ENCODE peak calls at places on chromosomes 11 and 22, in ten cellular contexts. One of them, this sample, is unnamed.

GRCh38 chr11:129950319-129951034 is 52.2 kb downstream of the PRDM10 start:
- DNase-seq in Peyer's patch: no peak
- DNase-seq in body of pancreas: peak; percentile 28
- DNase-seq in HCT116: no peak
- DNase-seq in prostate gland: peak; percentile 45
- DNase-seq in ovary: peak; percentile 40
- DNase-seq in sigmoid colon: peak; percentile 77
- DNase-seq in IMR-90: peak; percentile 65
- DNase-seq in spleen: no peak
- DNase-seq in stomach: no peak
- DNase-seq in this sample: peak; percentile 24

GRCh38 chr22:35582218-35582860 is 34.8 kb downstream of the MB start:
- DNase-seq in HCT116: no peak
- DNase-seq in body of pancreas: no peak
- DNase-seq in Peyer's patch: no peak
- DNase-seq in spleen: no peak
- DNase-seq in stomach: no peak
- DNase-seq in ovary: no peak
- DNase-seq in prostate gland: no peak
- DNase-seq in IMR-90: peak; percentile 68
- DNase-seq in sigmoid colon: no peak
- DNase-seq in this sample: no peak

GRCh38 chr22:50445071-50445879 is 29.6 kb downstream of the SBF1 start:
- DNase-seq in IMR-90: no peak
- DNase-seq in stomach: peak; percentile 56
- DNase-seq in sigmoid colon: no peak
- DNase-seq in prostate gland: no peak
- DNase-seq in ovary: no peak
- DNase-seq in body of pancreas: no peak
- DNase-seq in Peyer's patch: no peak
- DNase-seq in spleen: no peak
- DNase-seq in HCT116: no peak
- DNase-seq in this sample: no peak

GRCh38 chr11:8036002-8036802 is 44.8 kb upstream of the TUB start:
- DNase-seq in IMR-90: no peak
- DNase-seq in body of pancreas: no peak
- DNase-seq in ovary: peak; percentile 38
- DNase-seq in spleen: peak; percentile 21
- DNase-seq in HCT116: no peak
- DNase-seq in Peyer's patch: no peak
- DNase-seq in stomach: peak; percentile 7
- DNase-seq in sigmoid colon: no peak
- DNase-seq in prostate gland: no peak
- DNase-seq in this sample: no peak

GRCh38 chr11:129865701-129866100 is 29.7 kb downstream of the NFRKB start:
- DNase-seq in body of pancreas: no peak
- DNase-seq in HCT116: no peak
- DNase-seq in IMR-90: no peak
- DNase-seq in stomach: no peak
- DNase-seq in ovary: no peak
- DNase-seq in spleen: no peak
- DNase-seq in Peyer's patch: no peak
- DNase-seq in sigmoid colon: no peak
- DNase-seq in prostate gland: no peak
- DNase-seq in this sample: no peak

GRCh38 chr22:29458551-29458950 is 20.2 kb downstream of the RFPL1 start:
- DNase-seq in stomach: no peak
- DNase-seq in HCT116: no peak
- DNase-seq in Peyer's patch: no peak
- DNase-seq in IMR-90: no peak
- DNase-seq in body of pancreas: no peak
- DNase-seq in sigmoid colon: no peak
- DNase-seq in spleen: no peak
- DNase-seq in ovary: no peak
- DNase-seq in prostate gland: no peak
- DNase-seq in this sample: no peak

GRCh38 chr11:48044577-48044976 is 64.2 kb downstream of the PTPRJ start:
- DNase-seq in ovary: no peak
- DNase-seq in sigmoid colon: no peak
- DNase-seq in IMR-90: no peak
- DNase-seq in prostate gland: no peak
- DNase-seq in spleen: peak; percentile 80
- DNase-seq in Peyer's patch: no peak
- DNase-seq in body of pancreas: no peak
- DNase-seq in HCT116: no peak
- DNase-seq in stomach: no peak
- DNase-seq in this sample: no peak

GRCh38 chr22:18082467-18082866 is 4.7 kb downstream of the PEX26 start:
- DNase-seq in stomach: no peak
- DNase-seq in body of pancreas: no peak
- DNase-seq in ovary: no peak
- DNase-seq in prostate gland: no peak
- DNase-seq in Peyer's patch: no peak
- DNase-seq in HCT116: no peak
- DNase-seq in IMR-90: no peak
- DNase-seq in sigmoid colon: no peak
- DNase-seq in spleen: no peak
- DNase-seq in this sample: no peak

GRCh38 chr22:24140357-24140756 is 40.9 kb upstream of the SUSD2 start:
- DNase-seq in IMR-90: peak; percentile 40
- DNase-seq in prostate gland: no peak
- DNase-seq in Peyer's patch: no peak
- DNase-seq in body of pancreas: no peak
- DNase-seq in HCT116: no peak
- DNase-seq in spleen: no peak
- DNase-seq in sigmoid colon: no peak
- DNase-seq in ovary: no peak
- DNase-seq in stomach: no peak
- DNase-seq in this sample: peak; percentile 54

GRCh38 chr22:28896611-28897010 is 13.2 kb downstream of the ZNRF3 start:
- DNase-seq in Peyer's patch: no peak
- DNase-seq in sigmoid colon: no peak
- DNase-seq in spleen: no peak
- DNase-seq in HCT116: no peak
- DNase-seq in prostate gland: no peak
- DNase-seq in ovary: no peak
- DNase-seq in stomach: no peak
- DNase-seq in IMR-90: no peak
- DNase-seq in body of pancreas: no peak
- DNase-seq in this sample: no peak

GRCh38 chr22:25027959-25028840 is 75.7 kb downstream of the KIAA1671 start:
- DNase-seq in sigmoid colon: no peak
- DNase-seq in prostate gland: no peak
- DNase-seq in IMR-90: no peak
- DNase-seq in HCT116: no peak
- DNase-seq in Peyer's patch: peak; percentile 66
- DNase-seq in body of pancreas: no peak
- DNase-seq in ovary: peak; percentile 63
- DNase-seq in spleen: no peak
- DNase-seq in stomach: no peak
- DNase-seq in this sample: peak; percentile 20

GRCh38 chr22:29393019-29393608 is 4.7 kb upstream of the AP1B1 start:
- DNase-seq in spleen: no peak
- DNase-seq in body of pancreas: no peak
- DNase-seq in ovary: no peak
- DNase-seq in Peyer's patch: no peak
- DNase-seq in HCT116: no peak
- DNase-seq in stomach: no peak
- DNase-seq in IMR-90: no peak
- DNase-seq in prostate gland: no peak
- DNase-seq in sigmoid colon: no peak
- DNase-seq in this sample: no peak

GRCh38 chr22:39634530-39635399 is 64.2 kb downstream of the CACNA1I start:
- DNase-seq in IMR-90: peak; percentile 92
- DNase-seq in body of pancreas: peak; percentile 53
- DNase-seq in stomach: peak; percentile 44
- DNase-seq in HCT116: peak; percentile 80
- DNase-seq in Peyer's patch: no peak
- DNase-seq in spleen: no peak
- DNase-seq in ovary: no peak
- DNase-seq in prostate gland: peak; percentile 61
- DNase-seq in sigmoid colon: no peak
- DNase-seq in this sample: no peak

GRCh38 chr11:45204761-45205160 is 58.3 kb downstream of the PRDM11 start:
- DNase-seq in stomach: no peak
- DNase-seq in spleen: no peak
- DNase-seq in ovary: no peak
- DNase-seq in body of pancreas: no peak
- DNase-seq in IMR-90: no peak
- DNase-seq in prostate gland: no peak
- DNase-seq in HCT116: no peak
- DNase-seq in sigmoid colon: no peak
- DNase-seq in Peyer's patch: no peak
- DNase-seq in this sample: peak; percentile 50

GRCh38 chr11:46529086-46529905 is 64.5 kb downstream of the AMBRA1 start:
- DNase-seq in HCT116: peak; percentile 49
- DNase-seq in prostate gland: peak; percentile 33
- DNase-seq in IMR-90: peak; percentile 55
- DNase-seq in spleen: peak; percentile 88
- DNase-seq in stomach: peak; percentile 71
- DNase-seq in sigmoid colon: peak; percentile 77
- DNase-seq in body of pancreas: peak; percentile 61
- DNase-seq in Peyer's patch: peak; percentile 55
- DNase-seq in ovary: peak; percentile 52
- DNase-seq in this sample: peak; percentile 64

GRCh38 chr11:27158763-27159679 is 118.4 kb downstream of the BBOX1 start:
- DNase-seq in IMR-90: peak; percentile 81
- DNase-seq in HCT116: peak; percentile 58
- DNase-seq in sigmoid colon: peak; percentile 77
- DNase-seq in Peyer's patch: no peak
- DNase-seq in ovary: peak; percentile 43
- DNase-seq in spleen: no peak
- DNase-seq in prostate gland: peak; percentile 61
- DNase-seq in body of pancreas: peak; percentile 63
- DNase-seq in stomach: peak; percentile 43
- DNase-seq in this sample: peak; percentile 61

GRCh38 chr11:95585071-95585751 is 204.4 kb downstream of the FAM76B start:
- DNase-seq in ovary: no peak
- DNase-seq in IMR-90: peak; percentile 88
- DNase-seq in prostate gland: no peak
- DNase-seq in HCT116: no peak
- DNase-seq in sigmoid colon: no peak
- DNase-seq in spleen: no peak
- DNase-seq in body of pancreas: no peak
- DNase-seq in Peyer's patch: no peak
- DNase-seq in stomach: no peak
- DNase-seq in this sample: no peak

GRCh38 chr11:34567733-34568132 is 53.2 kb upstream of the EHF start:
- DNase-seq in sigmoid colon: no peak
- DNase-seq in prostate gland: no peak
- DNase-seq in body of pancreas: no peak
- DNase-seq in ovary: no peak
- DNase-seq in HCT116: no peak
- DNase-seq in spleen: no peak
- DNase-seq in IMR-90: no peak
- DNase-seq in Peyer's patch: no peak
- DNase-seq in stomach: no peak
- DNase-seq in this sample: no peak
- H3K4me1 ChIP-seq in sigmoid colon: no peaks in the 10 kb centered on the region
- H3K4me1 ChIP-seq in prostate gland: no peaks in the 10 kb centered on the region
- H3K4me1 ChIP-seq in body of pancreas: no peaks in the 10 kb centered on the region
- H3K4me1 ChIP-seq in ovary: no peaks in the 10 kb centered on the region
- H3K4me1 ChIP-seq in HCT116: peaks cover 44% of the 10 kb centered on the region
- H3K4me1 ChIP-seq in spleen: no peaks in the 10 kb centered on the region
- H3K4me1 ChIP-seq in IMR-90: peaks cover 6% of the 10 kb centered on the region
- H3K4me1 ChIP-seq in Peyer's patch: no peaks in the 10 kb centered on the region
- H3K4me1 ChIP-seq in stomach: no peaks in the 10 kb centered on the region
- H3K4me1 ChIP-seq in this sample: no peaks in the 10 kb centered on the region

GRCh38 chr22:26512149-26512793 is at the start of gene TFIP11:
- DNase-seq in HCT116: peak; percentile 87
- DNase-seq in stomach: peak; percentile 97
- DNase-seq in sigmoid colon: peak; percentile 96
- DNase-seq in body of pancreas: peak; percentile 93
- DNase-seq in Peyer's patch: peak; percentile 96
- DNase-seq in prostate gland: peak; percentile 93
- DNase-seq in IMR-90: peak; percentile 90
- DNase-seq in spleen: peak; percentile 98
- DNase-seq in ovary: peak; percentile 97
- DNase-seq in this sample: peak; percentile 93
- H3K27ac ChIP-seq in HCT116: peak within 1 kb of the TSS; percentile 59
- H3K27ac ChIP-seq in stomach: peak within 1 kb of the TSS; percentile 87
- H3K27ac ChIP-seq in sigmoid colon: peak within 1 kb of the TSS; percentile 82
- H3K27ac ChIP-seq in body of pancreas: peak within 1 kb of the TSS; percentile 83
- H3K27ac ChIP-seq in Peyer's patch: peak within 1 kb of the TSS; percentile 69
- H3K27ac ChIP-seq in prostate gland: peak within 1 kb of the TSS; percentile 72
- H3K27ac ChIP-seq in IMR-90: peak within 1 kb of the TSS; percentile 86
- H3K27ac ChIP-seq in spleen: peak within 1 kb of the TSS; percentile 90
- H3K27ac ChIP-seq in ovary: peak within 1 kb of the TSS; percentile 37
- H3K27ac ChIP-seq in this sample: peak within 1 kb of the TSS; percentile 63

GRCh38 chr22:43811777-43812148 is 342 bp downstream of the EFCAB6 start:
- DNase-seq in HCT116: no peak
- DNase-seq in sigmoid colon: no peak
- DNase-seq in prostate gland: no peak
- DNase-seq in stomach: no peak
- DNase-seq in body of pancreas: no peak
- DNase-seq in IMR-90: peak; percentile 61
- DNase-seq in spleen: no peak
- DNase-seq in ovary: no peak
- DNase-seq in Peyer's patch: no peak
- DNase-seq in this sample: no peak

GRCh38 chr22:43817402-43817801 is 5.3 kb upstream of the EFCAB6 start:
- DNase-seq in body of pancreas: no peak
- DNase-seq in spleen: no peak
- DNase-seq in HCT116: no peak
- DNase-seq in sigmoid colon: no peak
- DNase-seq in Peyer's patch: no peak
- DNase-seq in ovary: no peak
- DNase-seq in prostate gland: no peak
- DNase-seq in IMR-90: no peak
- DNase-seq in stomach: no peak
- DNase-seq in this sample: no peak

GRCh38 chr22:43814264-43814663 is 2.2 kb upstream of the EFCAB6 start:
- DNase-seq in stomach: no peak
- DNase-seq in body of pancreas: no peak
- DNase-seq in IMR-90: no peak
- DNase-seq in spleen: no peak
- DNase-seq in sigmoid colon: no peak
- DNase-seq in Peyer's patch: no peak
- DNase-seq in HCT116: no peak
- DNase-seq in prostate gland: no peak
- DNase-seq in ovary: no peak
- DNase-seq in this sample: no peak

GRCh38 chr22:43812890-43813289 is 785 bp upstream of the EFCAB6 start:
- DNase-seq in stomach: no peak
- DNase-seq in IMR-90: no peak
- DNase-seq in Peyer's patch: no peak
- DNase-seq in spleen: no peak
- DNase-seq in prostate gland: no peak
- DNase-seq in body of pancreas: no peak
- DNase-seq in ovary: no peak
- DNase-seq in sigmoid colon: no peak
- DNase-seq in HCT116: no peak
- DNase-seq in this sample: no peak

GRCh38 chr22:43812149-43812842 is at the start of gene EFCAB6:
- DNase-seq in sigmoid colon: peak; percentile 96
- DNase-seq in Peyer's patch: peak; percentile 93
- DNase-seq in body of pancreas: peak; percentile 95
- DNase-seq in spleen: peak; percentile 92
- DNase-seq in HCT116: peak; percentile 56
- DNase-seq in ovary: peak; percentile 95
- DNase-seq in IMR-90: peak; percentile 90
- DNase-seq in prostate gland: peak; percentile 93
- DNase-seq in stomach: peak; percentile 96
- DNase-seq in this sample: peak; percentile 93
- TF ChIP-seq POLR2A in sigmoid colon: peak; percentile 44
- TF ChIP-seq POLR2A in Peyer's patch: peak; percentile 41
- TF ChIP-seq POLR2A in body of pancreas: peak; percentile 77
- TF ChIP-seq POLR2A in spleen: no peak
- TF ChIP-seq POLR2A in HCT116: no peak
- TF ChIP-seq POLR2A in ovary: peak; percentile 63
- TF ChIP-seq POLR2A in IMR-90: peak; percentile 56
- TF ChIP-seq POLR2A in prostate gland: no peak
- TF ChIP-seq POLR2A in stomach: no peak
- TF ChIP-seq POLR2A in this sample: no peak

GRCh38 chr11:86784247-86784681 is 16.1 kb upstream of the PRSS23 start:
- DNase-seq in stomach: no peak
- DNase-seq in spleen: no peak
- DNase-seq in body of pancreas: no peak
- DNase-seq in ovary: no peak
- DNase-seq in IMR-90: peak; percentile 49
- DNase-seq in Peyer's patch: no peak
- DNase-seq in HCT116: no peak
- DNase-seq in prostate gland: no peak
- DNase-seq in sigmoid colon: peak; percentile 76
- DNase-seq in this sample: peak; percentile 35
- H3K4me1 ChIP-seq in stomach: peaks cover 14% of the 10 kb centered on the region
- H3K4me1 ChIP-seq in spleen: no peaks in the 10 kb centered on the region
- H3K4me1 ChIP-seq in body of pancreas: no peaks in the 10 kb centered on the region
- H3K4me1 ChIP-seq in ovary: no peaks in the 10 kb centered on the region
- H3K4me1 ChIP-seq in IMR-90: peaks cover 3% of the 10 kb centered on the region
- H3K4me1 ChIP-seq in Peyer's patch: peaks cover 10% of the 10 kb centered on the region
- H3K4me1 ChIP-seq in HCT116: no peaks in the 10 kb centered on the region
- H3K4me1 ChIP-seq in prostate gland: no peaks in the 10 kb centered on the region
- H3K4me1 ChIP-seq in sigmoid colon: peaks cover 16% of the 10 kb centered on the region
- H3K4me1 ChIP-seq in this sample: no peaks in the 10 kb centered on the region